ENCODE peak calls at places on chromosomes 5 and 9, in four cellular contexts. C is AG09309, G is uterus, S is GM20000. F is an unnamed sample.

GRCh38 chr9:19488721-19489120 is 79.9 kb downstream of the ACER2 start:
- DNase-seq in C (no peak), G (no peak), S (no peak), F (no peak)

GRCh38 chr5:68778467-68778866 is 315.3 kb upstream of the SLC30A5 start:
- DNase-seq in C (no peak), G (no peak), S (no peak), F (no peak)

GRCh38 chr5:118060833-118061232 is 927.5 kb downstream of the DTWD2 start:
- DNase-seq in C (no peak), G (no peak), S (no peak), F (no peak)

GRCh38 chr5:59157001-59157527 is 574.2 kb downstream of the RAB3C start:
- DNase-seq in C (no peak), G (no peak), S (no peak), F (no peak)

GRCh38 chr5:142320851-142321560 is 3.8 kb downstream of the SPRY4 start:
- DNase-seq in C (no peak), G (no peak), S (no peak), F (no peak)

GRCh38 chr5:14032944-14033343 is 88.5 kb upstream of the DNAH5 start:
- DNase-seq in C (no peak), G (no peak), S (no peak), F (no peak)

GRCh38 chr9:93114169-93114983 is 18.4 kb downstream of the CARD19 start:
- DNase-seq in C (no peak), G (peak; percentile 13), S (no peak), F (no peak)

GRCh38 chr9:121154782-121155181 is 46.9 kb downstream of the RAB14 start:
- DNase-seq in C (no peak), G (no peak), S (no peak), F (peak; percentile 15)

GRCh38 chr9:29685531-29685930 is 2112.2 kb upstream of the C9orf72 start:
- DNase-seq in C (no peak), G (no peak), S (no peak), F (no peak)

GRCh38 chr5:142305211-142305610 is 19.6 kb downstream of the SPRY4 start:
- DNase-seq in C (no peak), G (no peak), S (no peak), F (no peak)

GRCh38 chr5:73482383-73483193 is 15.7 kb upstream of the BTF3 start:
- DNase-seq in C (peak; percentile 24), G (no peak), S (no peak), F (no peak)

GRCh38 chr9:68851657-68852056 is 146.6 kb downstream of the PIP5K1B start:
- DNase-seq in C (no peak), G (no peak), S (no peak), F (no peak)

GRCh38 chr9:133774799-133775198 is 36.6 kb upstream of the SARDH start:
- DNase-seq in C (no peak), G (no peak), S (no peak), F (no peak)

GRCh38 chr9:8799231-8800014 is 999.8 kb upstream of the DMAC1 start:
- DNase-seq in C (no peak), G (no peak), S (no peak), F (no peak)

GRCh38 chr5:5335708-5336211 is 86.7 kb upstream of the ICE1 start:
- DNase-seq in C (peak; percentile 25), G (no peak), S (no peak), F (no peak)

GRCh38 chr9:123487944-123488343 is 131.9 kb downstream of the CRB2 start:
- DNase-seq in C (no peak), G (no peak), S (no peak), F (no peak)

GRCh38 chr5:57327934-57328333 is 154.1 kb downstream of the GPBP1 start:
- DNase-seq in C (no peak), G (no peak), S (no peak), F (no peak)

GRCh38 chr9:135485832-135486231 is 6.2 kb downstream of the PPP1R26 start:
- DNase-seq in C (no peak), G (no peak), S (no peak), F (no peak)
- TF ChIP-seq CTCF in C (no peak), G (no peak), S (no peak), F (no peak)

GRCh38 chr9:376115-376514 is 161.4 kb downstream of the DOCK8 start:
- DNase-seq in C (no peak), G (no peak), S (no peak), F (no peak)
- TF ChIP-seq CTCF in C (no peak), G (no peak), S (no peak), F (no peak)

DNA sequence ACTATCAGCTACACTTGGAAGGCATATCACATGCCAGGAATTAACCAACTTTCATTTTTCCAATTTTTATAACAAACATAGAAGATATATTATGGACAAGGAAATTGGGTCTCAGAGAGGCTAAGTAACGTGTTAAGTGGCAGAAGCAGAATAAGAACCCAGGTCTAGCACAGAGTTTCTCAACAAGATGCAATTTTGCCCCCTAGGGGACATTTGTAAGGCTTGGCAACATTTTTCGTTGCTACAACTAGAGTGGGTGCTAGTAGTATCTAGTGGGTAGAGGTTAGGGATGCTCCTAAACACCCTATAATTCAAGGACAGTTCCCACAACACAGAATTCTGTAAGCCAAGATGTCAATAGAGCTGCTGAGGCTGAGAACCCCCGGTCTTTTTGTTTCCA is 180.6 kb downstream of the SNCAIP start:
- DNase-seq in C (no peak), G (no peak), S (peak; percentile 20), F (peak; percentile 25)
- TF ChIP-seq CTCF in C (peak; percentile 40), G (no peak), S (peak; percentile 10), F (no peak)

GRCh38 chr9:119365291-119366027 is 3.8 kb downstream of the BRINP1 start:
- DNase-seq in C (no peak), G (no peak), S (peak; percentile 25), F (no peak)
- TF ChIP-seq CTCF in C (peak; percentile 60), G (no peak), S (peak; percentile 14), F (peak; percentile 16)

GRCh38 chr5:125232779-125233230 is 486.4 kb upstream of the ZNF608 start:
- DNase-seq in C (peak; percentile 90), G (no peak), S (no peak), F (no peak)
- TF ChIP-seq CTCF in C (no peak), G (no peak), S (no peak), F (no peak)